ENCODE peak calls at places on chromosomes 6 and 20, in four cellular contexts. A is Karpas-422, T is mammary epithelial cell, N is fibroblast of lung. I is an unnamed sample.

GRCh38 chr6:45445749-45446454 is 68.2 kb upstream of the SUPT3H start:
- DNase-seq in A (no peak), T (peak; percentile 95), N (peak; percentile 98), I (peak; percentile 99)

GRCh38 chr6:3228791-3229565 is 1.5 kb upstream of the TUBB2B start:
- DNase-seq in A (no peak), T (no peak), N (peak; percentile 43), I (peak; percentile 34)

GRCh38 chr6:36679043-36679821 is 718 bp downstream of the CDKN1A start:
- DNase-seq in T (peak; percentile 56), A (no peak), N (peak; percentile 57), I (peak; percentile 59)

GRCh38 chr6:30443657-30444450 is 45.5 kb upstream of the HLA-E start:
- DNase-seq in N (peak; percentile 30), T (peak; percentile 50), A (no peak), I (peak; percentile 65)

GRCh38 chr6:159578629-159579028 is 114.4 kb downstream of the SOD2 start:
- DNase-seq in A (no peak), N (peak; percentile 64), T (peak; percentile 64), I (no peak)

GRCh38 chr20:36852187-36852586 is 23.8 kb upstream of the TLDC2 start:
- DNase-seq in N (no peak), A (peak; percentile 93), T (no peak), I (no peak)

GRCh38 chr6:150263765-150264415 is 104.9 kb upstream of the IYD start:
- DNase-seq in A (no peak), T (no peak), N (no peak), I (no peak)

GRCh38 chr6:37340639-37340943 is 13.2 kb upstream of the RNF8 start:
- DNase-seq in T (no peak), A (no peak), N (peak; percentile 25), I (no peak)

GRCh38 chr20:346640-347316 is at the start of gene NRSN2:
- DNase-seq in A (peak; percentile 83), N (peak; percentile 75), T (no peak), I (peak; percentile 82)

GRCh38 chr20:24148372-24148771 is 159.8 kb upstream of the GGTLC1 start:
- DNase-seq in T (no peak), N (peak; percentile 1), A (no peak), I (no peak)

GRCh38 chr20:47204746-47205122 is 151.8 kb downstream of the ZMYND8 start:
- DNase-seq in N (no peak), T (no peak), A (no peak), I (no peak)

GRCh38 chr6:147033267-147033666 is 170.9 kb upstream of the STXBP5 start:
- DNase-seq in N (no peak), T (no peak), A (no peak), I (peak; percentile 88)

GRCh38 chr6:5865492-5866031 is 141.2 kb downstream of the NRN1 start:
- DNase-seq in T (no peak), N (no peak), A (no peak), I (no peak)

GRCh38 chr20:36521526-36521925 is 19.8 kb upstream of the MYL9 start:
- DNase-seq in T (no peak), A (no peak), N (no peak), I (no peak)

GRCh38 chr6:105452924-105453756 is 50.3 kb upstream of the PREP start:
- DNase-seq in T (no peak), A (no peak), N (no peak), I (no peak)

GRCh38 chr20:21511850-21512633 is 1.8 kb downstream of the NKX2-2 start:
- DNase-seq in A (no peak), N (no peak), T (no peak), I (no peak)

GRCh38 chr6:53931086-53931485 is 136.3 kb downstream of the LRRC1 start:
- DNase-seq in T (no peak), N (no peak), A (no peak), I (no peak)

GRCh38 chr6:47655719-47656595 is 42.4 kb upstream of the ADGRF4 start:
- DNase-seq in T (peak; percentile 87), A (no peak), N (peak; percentile 78), I (peak; percentile 48)

GRCh38 chr6:36642913-36643817 is 35.3 kb upstream of the CDKN1A start:
- DNase-seq in N (peak; percentile 86), T (peak; percentile 77), A (no peak), I (peak; percentile 87)

GRCh38 chr6:158624684-158625682 is 19.6 kb downstream of the DYNLT1 start:
- DNase-seq in A (no peak), T (no peak), N (no peak), I (no peak)

GRCh38 chr20:58233393-58233792 is 4.9 kb upstream of the ANKRD60 start:
- DNase-seq in N (no peak), A (no peak), T (no peak), I (no peak)

DNA sequence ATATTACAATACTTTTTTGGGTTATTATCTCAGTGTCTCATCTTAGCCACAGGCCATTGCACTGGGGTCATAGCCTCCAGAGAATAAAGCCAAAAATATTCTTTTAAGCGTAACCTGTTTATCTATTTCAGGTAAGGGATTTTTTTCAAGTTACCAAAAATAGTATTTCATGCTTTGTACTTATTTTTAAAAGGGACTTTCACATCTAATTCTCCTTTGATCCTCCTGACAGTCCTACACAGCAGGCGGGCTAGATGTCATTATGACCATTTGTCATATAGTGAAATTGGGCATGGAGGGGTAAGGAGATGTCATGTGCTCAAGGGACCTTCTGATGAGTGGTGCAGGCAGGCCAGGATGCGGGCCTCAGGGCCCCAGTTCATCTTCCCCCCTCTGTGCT is 68.9 kb downstream of the TBC1D7 start:
- DNase-seq in A (peak; percentile 65), N (no peak), T (no peak), I (no peak)
- H3K4me3 ChIP-seq in A (no peak overlapping the region), N (no peak overlapping the region), T (no peak overlapping the region), I (no peak overlapping the region)

DNA sequence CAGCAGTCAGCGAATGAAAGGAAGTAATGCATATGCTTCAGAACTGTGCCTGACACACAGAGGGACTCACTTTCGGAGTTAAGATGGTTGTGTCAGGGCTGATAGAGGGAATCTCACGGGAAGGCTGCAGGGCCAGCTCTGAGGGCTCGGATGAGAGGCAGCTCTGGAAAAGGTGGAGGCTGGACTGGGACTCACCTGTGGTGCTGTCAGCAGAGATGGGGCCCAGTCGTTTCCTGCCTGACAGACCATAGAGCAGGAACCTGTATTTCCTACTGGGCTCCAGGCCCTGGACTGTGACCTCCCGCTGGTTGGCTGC is 9.3 kb downstream of the CYP21A2 start:
- DNase-seq in N (no peak), T (no peak), A (no peak), I (no peak)
- H3K9ac ChIP-seq in N (no peak overlapping the region), T (no peak overlapping the region), A (no peak overlapping the region), I (peak overlapping the region; percentile 78)

DNA sequence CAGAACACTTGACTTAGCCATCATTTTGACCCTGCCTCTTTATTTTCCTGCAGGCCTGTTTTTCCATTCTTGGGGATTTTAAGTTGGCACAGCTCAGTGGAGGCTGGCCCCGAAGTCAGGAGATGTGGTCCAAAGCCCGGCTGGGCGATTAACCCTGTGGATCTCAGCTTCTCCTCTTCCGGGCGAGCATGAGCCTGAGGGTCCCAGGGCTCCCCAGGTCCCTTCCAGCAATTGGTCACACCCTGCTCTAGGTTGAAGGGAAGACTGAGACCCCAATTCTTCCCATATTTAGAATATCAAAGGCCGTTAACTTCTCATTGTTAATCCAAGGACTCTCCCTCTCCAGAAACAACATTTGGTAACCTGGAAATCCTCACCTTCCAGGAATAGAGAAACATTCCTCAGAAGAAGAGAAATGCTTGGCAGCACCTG is 2.3 kb downstream of the THBS2 start:
- DNase-seq in N (no peak), A (no peak), T (no peak), I (no peak)
- H3K4me3 ChIP-seq in N (peak overlapping the region; percentile 75), A (no peak overlapping the region), T (no peak overlapping the region), I (peak overlapping the region; percentile 93)

GRCh38 chr6:122845916-122846632 is 57.0 kb downstream of the SMPDL3A start:
- DNase-seq in T (no peak), A (no peak), N (peak; percentile 33), I (peak; percentile 52)
- H3K9ac ChIP-seq in T (no peak overlapping the region), A (no peak overlapping the region), N (no peak overlapping the region), I (peak overlapping the region; percentile 40)

GRCh38 chr6:119006972-119007371 is 71.5 kb downstream of the FAM184A start:
- DNase-seq in T (no peak), N (no peak), A (no peak), I (no peak)

GRCh38 chr6:119012521-119012920 is 65.9 kb downstream of the FAM184A start:
- DNase-seq in N (peak; percentile 1), A (no peak), T (peak; percentile 30), I (no peak)
- H3K4me3 ChIP-seq in N (no peak overlapping the region), A (no peak overlapping the region), T (no peak overlapping the region), I (no peak overlapping the region)

GRCh38 chr20:33945391-33946079 is 48.2 kb upstream of the RALY start:
- DNase-seq in N (peak; percentile 65), A (no peak), T (peak; percentile 88), I (peak; percentile 69)
- H3K9ac ChIP-seq in N (no peak overlapping the region), A (no peak overlapping the region), T (no peak overlapping the region), I (no peak overlapping the region)

GRCh38 chr20:35446356-35447078 is 8.5 kb upstream of the GDF5 start:
- DNase-seq in A (no peak), N (no peak), T (no peak), I (no peak)
- H3K4me3 ChIP-seq in A (peak overlapping the region; percentile 34), N (peak overlapping the region; percentile 51), T (no peak overlapping the region), I (peak overlapping the region; percentile 77)

DNA sequence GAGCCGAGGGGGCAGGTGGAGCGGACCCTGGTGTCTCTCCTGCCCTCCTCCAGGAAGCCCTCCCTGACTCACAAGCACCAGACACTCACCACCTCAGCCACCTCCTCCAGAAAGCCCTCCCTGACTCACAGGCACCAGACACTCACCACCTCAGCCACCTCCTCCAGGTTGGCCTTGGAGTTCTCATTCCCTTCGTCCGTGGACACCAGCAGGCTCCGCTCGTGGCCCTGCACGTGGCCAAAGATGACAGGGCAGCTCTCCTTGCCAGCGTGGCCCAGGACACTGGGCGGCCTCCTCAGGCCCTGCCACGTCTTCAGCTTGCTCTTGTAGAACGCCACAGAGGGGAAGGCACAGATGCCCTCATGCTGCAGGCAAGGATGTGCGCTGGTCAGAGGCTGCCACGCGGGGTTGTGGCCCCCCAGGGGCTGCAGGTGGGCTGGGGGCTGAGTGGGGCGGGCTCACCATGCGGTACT is 6.4 kb downstream of the FNDC11 start:
- DNase-seq in T (no peak), N (no peak), A (no peak), I (no peak)
- H3K9ac ChIP-seq in T (no peak overlapping the region), N (no peak overlapping the region), A (no peak overlapping the region), I (no peak overlapping the region)

GRCh38 chr6:26329763-26330511 is 35.1 kb upstream of the BTN3A2 start:
- DNase-seq in N (peak; percentile 54), A (no peak), T (peak; percentile 51), I (peak; percentile 65)
- H3K4me3 ChIP-seq in N (no peak overlapping the region), A (no peak overlapping the region), T (peak overlapping the region; percentile 56), I (peak overlapping the region; percentile 72)

I was measured in adipocyte.